ENCODE peak calls at places on chromosomes 5 and 9, in nine cellular contexts. S, J, H, F, K, Q, P, W and U are unnamed samples.

GRCh38 chr5:69033690-69034089 is 60.1 kb upstream of the SLC30A5 start:
- DNase-seq in J (no peak), K (no peak), W (no peak), S (no peak), F (no peak), Q (no peak), H (no peak), P (no peak), U (no peak)

GRCh38 chr5:20056933-20057332 is 68.9 kb upstream of the CDH18 start:
- DNase-seq in P (no peak), Q (no peak), F (no peak), S (no peak), H (no peak), K (no peak), W (no peak), J (no peak), U (no peak)

GRCh38 chr5:142592365-142592764 is 93.5 kb downstream of the FGF1 start:
- DNase-seq in Q (no peak), J (no peak), S (no peak), K (no peak), W (no peak), F (no peak), P (no peak), H (no peak), U (no peak)

GRCh38 chr5:7794301-7794700 is 56.6 kb downstream of the CFAP90 start:
- DNase-seq in W (no peak), F (no peak), H (no peak), J (no peak), K (no peak), P (no peak), Q (no peak), S (no peak), U (no peak)

GRCh38 chr9:133238851-133239532 is 29.9 kb upstream of the OBP2B start:
- DNase-seq in H (no peak), P (peak; percentile 69), J (peak; percentile 92), Q (peak; percentile 16), K (peak; percentile 34), F (no peak), S (peak; percentile 46), W (no peak), U (peak; percentile 42)

GRCh38 chr5:79924936-79925893 is 65.8 kb downstream of the MTX3 start:
- DNase-seq in S (no peak), J (no peak), F (no peak), Q (no peak), H (peak; percentile 17), W (no peak), K (no peak), P (no peak), U (no peak)

GRCh38 chr9:131395027-131395744 is 1.3 kb downstream of the PRRC2B start:
- DNase-seq in P (peak; percentile 74), Q (peak; percentile 38), J (no peak), S (peak; percentile 74), W (no peak), H (peak; percentile 85), K (peak; percentile 59), F (peak; percentile 30), U (peak; percentile 70)

GRCh38 chr5:10552183-10553143 is 11.4 kb upstream of the ANKRD33B start:
- DNase-seq in W (no peak), F (no peak), H (peak; percentile 30), P (no peak), J (no peak), K (no peak), S (no peak), Q (peak; percentile 77), U (no peak)

GRCh38 chr5:59760798-59761348 is 132.7 kb downstream of the PDE4D start:
- DNase-seq in P (no peak), J (no peak), Q (peak; percentile 75), W (no peak), K (no peak), H (no peak), S (no peak), F (no peak), U (no peak)